ENCODE peak calls at places on chromosomes 2 and 18, in five cellular contexts. Q, B, O, J and M are unnamed samples.
A peak's percentile ranks its signal among the peaks of the same experiment; 100 is the strongest.

GRCh38 chr2:210177769-210178168 is 6.6 kb upstream of the KANSL1L start:
- DNase-seq in B (no peak), Q (no peak), J (peak; percentile 90), O (no peak), M (no peak)

GRCh38 chr2:189474526-189474925 is 33.3 kb downstream of the WDR75 start:
- DNase-seq in B (no peak), O (no peak), J (no peak), Q (no peak), M (no peak)

GRCh38 chr2:135157856-135158255 is 105.8 kb downstream of the RAB3GAP1 start:
- DNase-seq in B (no peak), Q (no peak), J (no peak), O (no peak), M (no peak)

GRCh38 chr2:232325324-232326273 is 53.0 kb upstream of the ALPP start:
- DNase-seq in O (peak; percentile 70), J (peak; percentile 49), B (peak; percentile 75), Q (peak; percentile 56), M (no peak)

GRCh38 chr2:28828382-28828781 is 17.7 kb downstream of the SPDYA start:
- DNase-seq in J (no peak), O (no peak), Q (no peak), B (no peak), M (no peak)

GRCh38 chr18:23824235-23824634 is 135.0 kb downstream of the LAMA3 start:
- DNase-seq in O (no peak), J (no peak), B (no peak), Q (no peak), M (no peak)

GRCh38 chr2:9256570-9257043 is 50.0 kb downstream of the ASAP2 start:
- DNase-seq in J (no peak), B (no peak), Q (no peak), O (no peak), M (no peak)

GRCh38 chr18:79952996-79953559 is 1.6 kb upstream of the SLC66A2 start:
- DNase-seq in Q (peak; percentile 65), O (peak; percentile 72), J (peak; percentile 85), B (peak; percentile 36), M (no peak)

GRCh38 chr2:24920813-24921441 is 890 bp upstream of the ADCY3 start:
- DNase-seq in J (peak; percentile 64), B (no peak), O (no peak), Q (no peak), M (no peak)

GRCh38 chr2:159891917-159892691 is 94.1 kb upstream of the CD302 start:
- DNase-seq in O (no peak), Q (no peak), J (peak; percentile 46), B (no peak), M (no peak)

GRCh38 chr2:219041252-219041651 is at the start of gene CFAP65:
- DNase-seq in B (no peak), Q (peak; percentile 58), J (peak; percentile 86), O (no peak), M (no peak)

GRCh38 chr2:218427741-218428140 is 8.8 kb downstream of the VIL1 start:
- DNase-seq in B (peak; percentile 45), J (peak; percentile 62), O (no peak), Q (no peak), M (no peak)

GRCh38 chr18:48826806-48827205 is 124.0 kb downstream of the SMAD7 start:
- DNase-seq in B (peak; percentile 18), O (peak; percentile 54), Q (no peak), J (no peak), M (no peak)

GRCh38 chr2:96251721-96252292 is 14.0 kb downstream of the TMEM127 start:
- DNase-seq in Q (peak; percentile 27), J (peak; percentile 28), B (no peak), O (peak; percentile 90), M (peak; percentile 35)

GRCh38 chr2:240601831-240602160 is 15.3 kb downstream of the CAPN10 start:
- DNase-seq in B (peak; percentile 27), O (no peak), Q (peak; percentile 6), J (no peak), M (peak; percentile 6)

GRCh38 chr2:135980450-135981080 is 4.9 kb downstream of the DARS1 start:
- DNase-seq in O (no peak), B (no peak), Q (no peak), J (no peak), M (no peak)

GRCh38 chr18:3061581-3062416 is 48.9 kb upstream of the LPIN2 start:
- DNase-seq in O (no peak), B (no peak), J (no peak), Q (no peak), M (no peak)

GRCh38 chr18:75879196-75879595 is 451.7 kb upstream of the SMIM21 start:
- DNase-seq in O (no peak), J (no peak), B (no peak), Q (no peak), M (no peak)

GRCh38 chr2:208097313-208097712 is 27.0 kb downstream of the CRYGD start:
- DNase-seq in B (no peak), O (no peak), J (no peak), Q (no peak), M (no peak)

GRCh38 chr18:37965572-37965970 is 400.0 kb upstream of the CELF4 start:
- DNase-seq in J (no peak), Q (no peak), B (no peak), O (no peak), M (no peak)

GRCh38 chr2:59926706-59927105 is 626.7 kb downstream of the BCL11A start:
- DNase-seq in Q (no peak), B (no peak), J (no peak), O (no peak), M (no peak)

GRCh38 chr2:233410191-233410760 is 56.0 kb downstream of the DGKD start:
- DNase-seq in J (no peak), Q (no peak), B (no peak), O (no peak), M (no peak)

GRCh38 chr2:40372586-40372985 is 79.3 kb downstream of the SLC8A1 start:
- DNase-seq in O (no peak), Q (no peak), B (no peak), J (no peak), M (no peak)

GRCh38 chr2:95057535-95058453 is 32.3 kb downstream of the MAL start:
- DNase-seq in B (no peak), Q (no peak), O (peak; percentile 40), J (no peak), M (no peak)

GRCh38 chr2:240397924-240398611 is 37.4 kb upstream of the GPC1 start:
- DNase-seq in Q (no peak), J (no peak), B (peak; percentile 38), O (no peak), M (peak; percentile 12)

GRCh38 chr2:120543899-120544298 is 191.8 kb upstream of the GLI2 start:
- DNase-seq in O (no peak), J (peak; percentile 45), Q (no peak), B (no peak), M (no peak)

GRCh38 chr18:76258209-76258608 is 236.8 kb downstream of the ZNF516 start:
- DNase-seq in O (no peak), J (no peak), B (no peak), Q (no peak), M (no peak)

GRCh38 chr18:57885931-57886330 is 82.8 kb upstream of the ATP8B1 start:
- DNase-seq in B (no peak), J (no peak), O (no peak), Q (no peak), M (no peak)

GRCh38 chr2:36824281-36824680 is 127.8 kb downstream of the VIT start:
- DNase-seq in J (peak; percentile 73), B (no peak), O (no peak), Q (no peak), M (no peak)

GRCh38 chr18:28087173-28087563 is 89.8 kb downstream of the CDH2 start:
- DNase-seq in B (no peak), Q (peak; percentile 38), J (no peak), O (no peak), M (no peak)

GRCh38 chr18:58335821-58336220 is 291.8 kb downstream of the NEDD4L start:
- DNase-seq in B (no peak), O (no peak), Q (no peak), J (peak; percentile 44), M (no peak)

GRCh38 chr2:237705225-237705524 is 77.8 kb downstream of the LRRFIP1 start:
- DNase-seq in B (no peak), O (no peak), Q (no peak), J (no peak), M (no peak)

GRCh38 chr2:102735431-102736130 is 26.2 kb upstream of the TMEM182 start:
- DNase-seq in B (no peak), Q (peak; percentile 49), O (no peak), J (peak; percentile 11), M (no peak)

GRCh38 chr2:75602724-75603342 is 42.1 kb upstream of the EVA1A start:
- DNase-seq in Q (no peak), J (no peak), O (no peak), B (peak; percentile 78), M (no peak)

GRCh38 chr2:66173635-66174034 is 261.3 kb upstream of the MEIS1 start:
- DNase-seq in B (no peak), Q (no peak), O (no peak), J (no peak), M (no peak)

GRCh38 chr2:219687266-219687665 is 59.8 kb downstream of the SLC4A3 start:
- DNase-seq in B (no peak), O (no peak), J (no peak), Q (no peak), M (no peak)

GRCh38 chr2:42202299-42203008 is 33.3 kb downstream of the EML4 start:
- DNase-seq in O (no peak), Q (no peak), J (no peak), B (no peak), M (no peak)

DNA sequence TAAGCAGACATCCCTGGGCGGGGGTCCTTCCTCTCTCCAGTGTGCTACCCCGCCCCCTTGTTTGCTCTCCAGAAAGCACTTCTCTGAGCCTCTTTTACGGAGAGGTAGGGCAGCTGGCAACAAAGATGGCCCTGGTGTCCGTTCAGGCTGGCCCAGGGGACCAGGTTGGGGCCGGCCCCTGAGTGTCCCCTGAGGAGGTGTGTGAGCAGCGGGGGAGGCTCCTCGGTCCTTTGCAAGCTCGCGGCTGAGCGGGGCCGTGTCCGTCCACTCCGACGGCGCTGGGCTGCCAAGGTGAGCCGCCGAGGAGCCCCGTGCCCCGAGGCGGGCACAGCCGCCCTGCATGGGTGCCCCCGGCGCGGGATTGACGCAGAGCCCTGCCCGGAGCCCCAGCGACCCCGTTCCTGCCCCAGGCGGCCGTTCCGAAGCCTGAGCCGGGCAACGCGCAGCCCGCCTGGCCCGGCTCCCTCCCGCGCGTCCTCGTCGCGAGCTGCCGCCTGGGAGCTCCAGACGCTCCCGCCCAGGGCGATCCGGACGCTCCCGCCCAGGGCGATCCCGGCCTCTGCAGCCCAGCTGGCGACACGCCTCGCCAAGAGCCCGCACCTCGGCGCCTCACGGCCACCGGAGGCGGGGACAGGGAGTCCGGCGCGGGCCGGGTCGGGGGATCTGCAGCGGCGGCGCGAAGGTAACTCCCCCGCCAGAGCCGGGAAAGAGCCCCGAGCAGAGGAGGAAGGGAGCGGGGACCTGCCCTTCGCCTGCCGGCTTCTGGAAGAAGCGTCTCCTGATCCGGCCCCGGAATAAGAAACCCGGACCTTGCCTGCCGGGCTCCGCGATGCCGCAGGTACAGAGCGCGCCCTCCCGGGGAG is at the start of gene PROKR1:
- DNase-seq in Q (peak; percentile 33), O (no peak), J (peak; percentile 83), B (peak; percentile 59), M (no peak)
- H3K27ac ChIP-seq in Q (no peak within 1 kb of the TSS), O (no peak within 1 kb of the TSS), J (no peak within 1 kb of the TSS), B (no peak within 1 kb of the TSS), M (no peak within 1 kb of the TSS)

GRCh38 chr2:119208791-119209203 is 14.8 kb upstream of the STEAP3 start:
- DNase-seq in Q (no peak), B (no peak), O (no peak), J (no peak), M (no peak)
- TF ChIP-seq CTCF in Q (no peak), B (no peak), O (no peak), J (no peak), M (no peak)

GRCh38 chr2:64105676-64106461 is 38.4 kb downstream of the PELI1 start:
- DNase-seq in B (no peak), J (no peak), Q (peak; percentile 36), O (no peak), M (no peak)
- H3K4me3 ChIP-seq in B (no peak overlapping the region), J (no peak overlapping the region), Q (no peak overlapping the region), O (no peak overlapping the region), M (no peak overlapping the region)

GRCh38 chr2:43268066-43268971 is 41.9 kb upstream of the ZFP36L2 start:
- DNase-seq in B (no peak), O (peak; percentile 82), Q (no peak), J (no peak), M (no peak)
- H3K27ac ChIP-seq in B (peak overlapping the region; percentile 73), O (peak overlapping the region; percentile 93), Q (peak overlapping the region; percentile 84), J (no peak overlapping the region), M (peak overlapping the region; percentile 75)